ENCODE peak calls at places on chromosome 4, in nine cellular contexts. C is HAP-1, B is mammary epithelial cell, Q is psoas muscle, U is IMR-90, N is left lung, J is BJ, W is body of pancreas, L is heart right ventricle. P is an unnamed sample. For H3K27me3 and H3K36me3, the result is how much of the 10 kb centered on the place peaks cover.

GRCh38 chr4:109128589-109128988 is 173.9 kb downstream of the COL25A1 start:
- DNase-seq in C (no peak), B (no peak), Q (no peak), U (no peak), N (no peak), J (no peak), W (no peak), L (no peak), P (no peak)

GRCh38 chr4:165208741-165209388 is 1.5 kb downstream of the KLHL2 start:
- DNase-seq in C (no peak), B (peak), Q (no peak), U (no peak), N (no peak), J (no peak), W (no peak), L (no peak), P (no peak)

GRCh38 chr4:80017125-80017854 is 55.7 kb downstream of the ANTXR2 start:
- DNase-seq in C (no peak), B (peak), Q (no peak), U (peak), N (no peak), J (peak), W (no peak), L (no peak), P (no peak)

GRCh38 chr4:160869899-160870298 is 1293.9 kb downstream of the FSTL5 start:
- DNase-seq in C (no peak), B (no peak), Q (no peak), U (no peak), N (no peak), J (no peak), W (no peak), L (no peak), P (no peak)

GRCh38 chr4:70994387-70995099 is 1.1 kb downstream of the DCK start:
- DNase-seq in C (no peak), B (no peak), Q (no peak), U (no peak), N (no peak), J (no peak), W (no peak), L (no peak), P (no peak)

GRCh38 chr4:123037809-123038208 is 115.4 kb upstream of the NUDT6 start:
- DNase-seq in C (no peak), B (no peak), Q (no peak), U (peak), N (no peak), J (peak), W (no peak), L (no peak), P (no peak)

GRCh38 chr4:173247316-173247715 is 78.7 kb downstream of the GALNT7 start:
- DNase-seq in C (no peak), B (no peak), Q (no peak), U (no peak), N (no peak), J (no peak), W (peak), L (no peak), P (no peak)

GRCh38 chr4:27692868-27693634 is 832.4 kb downstream of the STIM2 start:
- DNase-seq in C (no peak), B (no peak), Q (no peak), U (no peak), N (no peak), J (no peak), W (no peak), L (no peak), P (no peak)

GRCh38 chr4:47686294-47686872 is 151.5 kb downstream of the CORIN start:
- DNase-seq in C (peak), B (peak), Q (peak), U (peak), N (peak), J (no peak), W (peak), L (peak), P (peak)

GRCh38 chr4:89700766-89701165 is 136.2 kb downstream of the SNCA start:
- DNase-seq in C (no peak), B (no peak), Q (no peak), U (no peak), N (no peak), J (no peak), W (no peak), L (no peak), P (no peak)

GRCh38 chr4:98919996-98920395 is 8.9 kb downstream of the EIF4E start:
- DNase-seq in C (no peak), B (peak), Q (no peak), U (peak), N (no peak), J (no peak), W (no peak), L (no peak), P (no peak)

GRCh38 chr4:58502839-58503238 is 1392.7 kb upstream of the IGFBP7 start:
- DNase-seq in C (no peak), B (no peak), Q (no peak), U (no peak), N (no peak), J (no peak), W (no peak), L (no peak), P (no peak)

GRCh38 chr4:53800741-53801140 is 209.5 kb upstream of the LNX1 start:
- DNase-seq in C (no peak), B (no peak), Q (no peak), U (no peak), N (no peak), J (no peak), W (no peak), L (no peak), P (no peak)

GRCh38 chr4:64736999-64737853 is 328.0 kb upstream of the TECRL start:
- DNase-seq in C (no peak), B (no peak), Q (no peak), U (no peak), N (no peak), J (no peak), W (no peak), L (no peak), P (no peak)

GRCh38 chr4:79364048-79364447 is 38.2 kb upstream of the NAA11 start:
- DNase-seq in C (no peak), B (no peak), Q (no peak), U (no peak), N (no peak), J (no peak), W (no peak), L (no peak), P (no peak)

GRCh38 chr4:128570380-128570779 is 239.1 kb upstream of the JADE1 start:
- DNase-seq in C (peak), B (peak), Q (peak), U (peak), N (peak), J (no peak), W (peak), L (no peak), P (no peak)

GRCh38 chr4:101419324-101420135 is 72.2 kb upstream of the PPP3CA start:
- DNase-seq in C (no peak), B (no peak), Q (no peak), U (peak), N (no peak), J (peak), W (no peak), L (peak), P (no peak)

GRCh38 chr4:170047774-170048354 is 21.7 kb upstream of the MFAP3L start:
- DNase-seq in C (peak), B (peak), Q (no peak), U (peak), N (no peak), J (no peak), W (peak), L (peak), P (peak)

GRCh38 chr4:113616443-113616842 is 145.1 kb downstream of the CAMK2D start:
- DNase-seq in C (no peak), B (peak), Q (no peak), U (no peak), N (no peak), J (no peak), W (no peak), L (no peak), P (no peak)

GRCh38 chr4:154208424-154208823 is 283.2 kb downstream of the DCHS2 start:
- DNase-seq in C (no peak), B (peak), Q (no peak), U (no peak), N (no peak), J (no peak), W (no peak), L (no peak), P (peak)

GRCh38 chr4:26343041-26343403 is 22.2 kb downstream of the RBPJ start:
- DNase-seq in C (no peak), B (peak), Q (no peak), U (peak), N (no peak), J (no peak), W (no peak), L (no peak), P (no peak)

GRCh38 chr4:85696661-85697060 is 221.7 kb downstream of the ARHGAP24 start:
- DNase-seq in C (no peak), B (no peak), Q (no peak), U (no peak), N (no peak), J (no peak), W (no peak), L (no peak), P (no peak)

GRCh38 chr4:30103455-30103854 is 616.7 kb upstream of the PCDH7 start:
- DNase-seq in C (no peak), B (peak), Q (no peak), U (peak), N (no peak), J (no peak), W (no peak), L (no peak), P (no peak)

GRCh38 chr4:74117024-74117534 is 18.1 kb upstream of the CXCL2 start:
- DNase-seq in C (no peak), B (peak), Q (peak), U (peak), N (peak), J (peak), W (peak), L (peak), P (no peak)

GRCh38 chr4:170198742-170199141 is 109.0 kb upstream of the AADAT start:
- DNase-seq in C (no peak), B (no peak), Q (no peak), U (no peak), N (no peak), J (no peak), W (no peak), L (no peak), P (peak)

GRCh38 chr4:6245246-6246169 is 24.1 kb upstream of the WFS1 start:
- DNase-seq in C (no peak), B (no peak), Q (no peak), U (no peak), N (no peak), J (no peak), W (peak), L (no peak), P (peak)

GRCh38 chr4:39044947-39045734 is 12.9 kb upstream of the TMEM156 start:
- DNase-seq in C (peak), B (peak), Q (peak), U (no peak), N (peak), J (no peak), W (peak), L (peak), P (no peak)

GRCh38 chr4:39044364-39044946 is 12.2 kb upstream of the TMEM156 start:
- DNase-seq in C (peak), B (peak), Q (peak), U (peak), N (peak), J (peak), W (peak), L (peak), P (peak)

GRCh38 chr4:39043697-39044363 is 11.6 kb upstream of the TMEM156 start:
- DNase-seq in C (peak), B (peak), Q (no peak), U (peak), N (no peak), J (no peak), W (no peak), L (peak), P (no peak)

GRCh38 chr4:39042365-39042764 is 10.2 kb upstream of the TMEM156 start:
- DNase-seq in C (no peak), B (no peak), Q (no peak), U (peak), N (no peak), J (no peak), W (no peak), L (no peak), P (no peak)

GRCh38 chr4:39043058-39043696 is 11.0 kb upstream of the TMEM156 start:
- DNase-seq in C (peak), B (peak), Q (no peak), U (peak), N (no peak), J (peak), W (peak), L (no peak), P (no peak)
- H3K4me3 ChIP-seq in C (peak), B (no peak), Q (no peak), U (no peak), N (no peak), J (no peak), W (no peak), L (peak), P (no peak)

GRCh38 chr4:7358100-7358735 is 76.5 kb downstream of the PSAPL1 start:
- DNase-seq in C (no peak), B (peak), Q (peak), U (peak), N (peak), J (peak), W (no peak), L (peak), P (no peak)

GRCh38 chr4:7360802-7361201 is 73.9 kb downstream of the PSAPL1 start:
- DNase-seq in C (no peak), B (no peak), Q (no peak), U (no peak), N (no peak), J (no peak), W (no peak), L (no peak), P (no peak)

GRCh38 chr4:7361256-7361655 is 73.5 kb downstream of the PSAPL1 start:
- DNase-seq in C (no peak), B (no peak), Q (no peak), U (no peak), N (no peak), J (no peak), W (no peak), L (peak), P (no peak)

GRCh38 chr4:7357296-7357680 is 77.4 kb downstream of the PSAPL1 start:
- DNase-seq in C (no peak), B (no peak), Q (no peak), U (no peak), N (no peak), J (no peak), W (no peak), L (no peak), P (no peak)

DNA sequence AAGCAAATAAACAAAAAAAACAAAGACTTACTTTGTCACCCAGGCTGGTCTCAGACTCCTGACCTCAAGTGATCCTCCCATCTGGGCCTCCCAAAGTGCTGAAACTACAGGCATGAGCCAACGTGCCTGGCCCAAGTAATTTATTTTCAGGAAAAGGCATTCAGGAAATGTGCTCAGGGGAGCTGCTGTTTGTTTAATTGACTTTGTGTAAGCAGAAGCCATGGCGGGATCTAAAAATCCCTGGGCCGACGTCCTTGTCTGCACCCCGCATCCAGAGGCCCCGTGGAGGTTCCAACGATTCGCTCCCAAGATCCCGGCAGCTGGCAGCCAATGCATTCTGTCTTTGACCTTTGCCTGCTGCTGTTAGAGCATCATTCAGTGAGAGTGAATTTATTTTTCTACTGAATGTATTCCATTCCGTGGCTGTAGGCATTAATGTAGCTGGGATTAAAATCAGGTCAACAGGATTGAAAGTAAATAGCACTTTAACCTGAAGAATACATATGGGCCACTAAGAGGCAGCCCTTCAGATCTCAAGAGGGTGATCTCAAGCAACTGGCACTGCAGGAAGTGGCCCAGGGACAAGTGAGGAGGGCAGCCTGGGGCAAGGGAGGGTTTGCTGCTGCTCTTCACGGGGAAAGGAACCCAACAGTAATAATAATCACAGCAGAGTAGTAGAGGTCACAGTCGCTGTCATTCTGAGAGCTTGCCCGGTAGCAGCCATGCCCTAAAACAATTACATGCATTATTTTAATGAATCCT is 75.2 kb downstream of the PSAPL1 start:
- DNase-seq in C (no peak), B (no peak), Q (no peak), U (no peak), N (peak), J (no peak), W (no peak), L (no peak), P (no peak)
- H3K27me3 ChIP-seq in C (under half), B (under half), Q (under half), U (under half), N (under half), J (under half), W (under half), L (under half), P (under half)

GRCh38 chr4:45280121-45280520 is 553.8 kb upstream of the GNPDA2 start:
- DNase-seq in C (no peak), B (no peak), Q (no peak), U (no peak), N (no peak), J (no peak), W (no peak), L (no peak), P (no peak)

DNA sequence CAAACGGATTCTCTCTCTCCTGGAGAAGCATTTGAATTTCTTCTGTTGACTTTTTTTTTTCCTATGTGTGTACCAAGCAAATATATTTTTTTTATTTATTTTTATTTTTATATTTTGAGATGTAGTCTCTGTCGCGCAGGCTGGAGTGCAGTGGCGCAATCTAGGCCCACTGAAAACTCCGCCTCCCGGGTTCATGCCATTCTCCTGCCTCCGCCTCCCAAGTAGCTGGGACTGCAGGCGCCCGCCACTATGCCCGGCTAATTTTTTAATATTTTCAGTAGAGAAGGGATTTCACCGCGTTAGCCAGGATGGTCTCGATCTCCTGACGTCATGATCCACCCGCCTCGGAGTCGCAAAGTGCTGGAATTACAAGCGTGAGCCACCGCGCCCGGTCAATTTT is 549.5 kb upstream of the GNPDA2 start:
- DNase-seq in C (no peak), B (no peak), Q (no peak), U (no peak), N (no peak), J (no peak), W (no peak), L (no peak), P (no peak)
- H3K36me3 ChIP-seq in C (under half), B (under half), Q (under half), U (under half), N (under half), J (under half), W (under half), L (under half), P (under half)

DNA sequence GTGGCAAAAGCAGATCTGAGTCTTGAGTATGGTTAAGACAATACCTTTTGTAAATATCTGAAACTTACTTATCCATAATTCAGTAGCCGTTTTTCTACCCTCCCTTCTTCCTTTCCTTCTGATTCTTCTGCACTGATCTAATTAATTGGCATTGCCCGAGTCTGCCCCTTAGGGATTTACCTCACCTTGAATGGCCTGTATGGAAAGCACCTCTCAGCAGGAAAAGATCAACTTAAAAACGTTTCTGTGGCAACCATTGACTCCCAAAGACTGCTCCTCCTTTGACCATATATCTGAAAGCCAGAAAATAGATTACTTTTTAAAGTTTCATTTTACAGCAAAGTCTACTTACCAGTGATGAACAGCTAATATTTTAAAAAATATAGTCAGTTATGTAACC is 496.5 kb upstream of the LCORL start:
- DNase-seq in C (no peak), B (no peak), Q (no peak), U (no peak), N (no peak), J (no peak), W (no peak), L (no peak), P (peak)
- H3K4me3 ChIP-seq in C (no peak), B (no peak), Q (no peak), U (no peak), N (no peak), J (no peak), W (no peak), L (no peak), P (no peak)

P was measured in H7.